ENCODE peak calls at places on chromosomes 16 and 17, in nine cellular contexts. N is upper lobe of right lung, E is tibial artery, P is right lobe of liver, K is fibroblast of pulmonary artery, J is body of pancreas, S is cardiac fibroblast, F is breast epithelium, C is mammary epithelial cell. O is an unnamed sample.

GRCh38 chr17:72687941-72688340 is 404.5 kb downstream of the SLC39A11 start:
- DNase-seq in S (no peak), F (no peak), N (no peak), K (no peak), E (no peak), J (no peak), C (peak), P (no peak), O (no peak)

GRCh38 chr16:78297066-78297666 is 197.7 kb downstream of the WWOX start:
- DNase-seq in P (peak), F (no peak), C (no peak), J (peak), S (no peak), K (no peak), N (no peak), E (no peak), O (peak)

GRCh38 chr17:29388937-29389336 is 1.2 kb upstream of the TAOK1 start:
- DNase-seq in N (no peak), C (no peak), E (no peak), F (no peak), J (no peak), K (no peak), P (no peak), S (no peak), O (no peak)

GRCh38 chr16:73037845-73038570 is 9.9 kb downstream of the ZFHX3 start:
- DNase-seq in S (no peak), K (no peak), J (no peak), F (no peak), P (no peak), C (no peak), N (no peak), E (peak), O (no peak)

GRCh38 chr17:53722407-53722806 is 100.3 kb upstream of the KIF2B start:
- DNase-seq in J (peak), K (peak), S (peak), F (no peak), N (no peak), P (no peak), E (no peak), C (peak), O (peak)

GRCh38 chr17:16215965-16216316 is 607 bp upstream of the NCOR1 start:
- DNase-seq in E (peak), J (no peak), C (no peak), S (no peak), K (no peak), P (no peak), F (no peak), N (no peak), O (no peak)

GRCh38 chr17:12180644-12181261 is 160.1 kb downstream of the MAP2K4 start:
- DNase-seq in J (peak), C (peak), E (no peak), F (no peak), P (no peak), N (no peak), K (peak), S (peak), O (peak)

GRCh38 chr17:67716405-67716798 is 1.3 kb upstream of the NOL11 start:
- DNase-seq in C (no peak), P (no peak), K (no peak), S (no peak), N (no peak), E (no peak), J (no peak), F (no peak), O (no peak)

GRCh38 chr17:42797067-42798007 is 1.2 kb downstream of the COA3 start:
- DNase-seq in C (no peak), S (no peak), E (no peak), F (no peak), P (peak), J (peak), K (no peak), N (no peak), O (peak)

GRCh38 chr17:47204722-47205418 is 4.3 kb upstream of the MYL4 start:
- DNase-seq in F (no peak), N (no peak), C (peak), K (no peak), S (no peak), P (no peak), J (peak), E (peak), O (no peak)

GRCh38 chr16:77834600-77834963 is 46.2 kb downstream of the VAT1L start:
- DNase-seq in F (no peak), P (no peak), N (no peak), K (peak), J (no peak), E (no peak), C (no peak), S (peak), O (peak)

GRCh38 chr16:89189358-89190025 is 10.8 kb downstream of the SLC22A31 start:
- DNase-seq in F (no peak), N (no peak), S (no peak), K (no peak), J (no peak), P (no peak), C (no peak), E (no peak), O (no peak)

GRCh38 chr16:72935896-72936295 is 112.0 kb downstream of the ZFHX3 start:
- DNase-seq in J (peak), C (no peak), E (peak), S (peak), P (peak), K (no peak), F (no peak), N (no peak), O (no peak)

GRCh38 chr17:38885728-38886642 is 16.1 kb downstream of the LASP1 start:
- DNase-seq in C (no peak), J (no peak), E (no peak), K (no peak), S (no peak), F (no peak), P (no peak), N (no peak), O (no peak)

GRCh38 chr16:84735846-84736586 is 36.2 kb downstream of the USP10 start:
- DNase-seq in E (no peak), F (no peak), K (peak), P (peak), J (peak), C (no peak), S (peak), N (no peak), O (no peak)

GRCh38 chr17:38425744-38426143 is 2.5 kb upstream of the ARHGAP23 start:
- DNase-seq in P (no peak), F (no peak), E (no peak), J (no peak), N (no peak), C (no peak), S (peak), K (peak), O (no peak)

GRCh38 chr17:37261286-37261685 is 114.5 kb upstream of the C17orf78 start:
- DNase-seq in E (no peak), S (peak), J (no peak), P (no peak), C (peak), N (no peak), K (peak), F (no peak), O (peak)

GRCh38 chr16:71626018-71626857 is at the start of gene MARVELD3:
- DNase-seq in F (peak), K (no peak), E (no peak), N (peak), S (no peak), C (peak), P (peak), J (peak), O (no peak)

GRCh38 chr16:75257886-75258806 is 6.7 kb upstream of the BCAR1 start:
- DNase-seq in F (no peak), S (no peak), N (no peak), P (no peak), J (no peak), K (no peak), E (no peak), C (no peak), O (no peak)

GRCh38 chr16:89720520-89720858 is 209 bp downstream of the VPS9D1 start:
- DNase-seq in K (no peak), J (peak), F (no peak), C (no peak), P (peak), S (no peak), N (peak), E (no peak), O (no peak)

GRCh38 chr17:29561541-29562517 is 5.0 kb downstream of the ABHD15 start:
- DNase-seq in C (no peak), K (no peak), J (peak), S (peak), E (no peak), P (no peak), N (peak), F (no peak), O (no peak)

GRCh38 chr16:2086812-2087425 is 39.1 kb downstream of the TSC2 start:
- DNase-seq in S (no peak), F (no peak), J (no peak), P (no peak), C (no peak), N (no peak), K (no peak), E (no peak), O (no peak)

GRCh38 chr16:89026121-89026612 is 49.2 kb upstream of the CBFA2T3 start:
- DNase-seq in P (no peak), N (peak), E (no peak), C (peak), F (no peak), S (no peak), K (no peak), J (no peak), O (no peak)

GRCh38 chr17:7282752-7283321 is 1.3 kb downstream of the SLC2A4 start:
- DNase-seq in S (no peak), F (no peak), K (no peak), P (no peak), J (no peak), C (no peak), N (no peak), E (no peak), O (no peak)

GRCh38 chr17:39564201-39564828 is 43.4 kb downstream of the NEUROD2 start:
- DNase-seq in N (no peak), J (no peak), F (no peak), E (no peak), S (peak), C (no peak), P (no peak), K (peak), O (no peak)

GRCh38 chr17:16483021-16483645 is 8.9 kb downstream of the LRRC75A start:
- DNase-seq in F (no peak), C (no peak), S (no peak), N (no peak), J (no peak), K (no peak), E (no peak), P (no peak), O (no peak)

DNA sequence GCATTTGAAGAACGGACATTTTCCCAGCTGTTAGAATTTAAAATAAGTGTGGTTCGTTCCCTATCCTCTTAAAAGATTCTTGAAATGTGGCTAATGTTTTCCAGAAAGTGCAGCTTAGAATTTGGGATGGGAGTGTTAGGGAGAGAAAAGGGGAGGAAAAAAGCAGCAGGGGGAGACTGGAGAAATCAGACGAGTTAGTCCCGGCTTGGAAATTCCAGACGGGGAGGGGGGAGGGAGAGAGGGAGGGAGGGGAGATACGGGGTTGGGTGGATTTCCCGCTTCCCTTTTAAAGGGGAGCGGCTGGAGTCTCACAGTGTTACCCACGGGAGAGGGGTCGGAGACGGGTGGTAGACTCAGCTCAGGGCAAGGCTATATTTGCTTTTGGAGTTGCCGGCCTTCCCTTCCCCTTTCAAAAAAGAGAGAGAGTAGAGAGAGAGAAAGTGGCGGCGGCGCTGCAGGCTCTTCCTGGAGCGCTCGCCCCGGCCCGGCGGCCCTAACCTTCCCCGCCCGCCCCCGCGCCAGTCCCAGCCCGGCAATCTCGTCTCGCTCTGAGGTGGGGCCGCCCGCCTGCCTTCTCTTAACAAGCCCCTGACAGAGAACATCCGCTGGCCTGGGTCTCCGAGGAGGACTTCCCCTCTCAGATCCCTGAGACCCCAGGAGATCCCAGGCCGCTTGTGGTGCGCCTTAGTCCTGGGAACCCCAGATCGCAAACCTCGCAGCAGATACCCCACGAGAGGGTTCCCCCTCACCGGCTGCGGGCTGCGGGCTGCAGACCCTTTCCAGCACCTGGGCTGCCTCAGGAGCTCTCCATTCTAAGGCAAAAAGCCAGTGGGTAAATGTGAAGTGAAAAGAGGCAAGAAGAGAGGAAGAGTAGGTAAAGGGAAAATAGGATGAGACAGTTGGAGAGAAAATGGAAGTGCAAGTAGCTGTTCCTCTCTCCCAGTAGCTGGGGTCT is 6.6 kb downstream of the IGF2BP1 start:
- DNase-seq in P (no peak), E (no peak), C (no peak), F (no peak), J (no peak), S (peak), K (peak), N (no peak), O (no peak)
- H3K4me3 ChIP-seq in P (no peak), E (no peak), C (no peak), F (no peak), J (no peak), S (peak), K (peak), N (no peak), O (peak)

GRCh38 chr17:81117672-81118198 is 47.6 kb upstream of the PVALEF start:
- DNase-seq in F (no peak), C (no peak), P (no peak), S (no peak), E (no peak), J (no peak), K (no peak), N (no peak), O (no peak)

GRCh38 chr17:81118308-81119221 is 46.7 kb upstream of the PVALEF start:
- DNase-seq in K (no peak), S (no peak), C (no peak), F (no peak), E (no peak), J (no peak), N (no peak), P (peak), O (no peak)

GRCh38 chr17:81120149-81120484 is 45.2 kb upstream of the PVALEF start:
- DNase-seq in K (no peak), F (peak), J (no peak), P (no peak), S (no peak), N (no peak), C (no peak), E (no peak), O (no peak)

GRCh38 chr17:81120695-81121621 is 44.3 kb upstream of the PVALEF start:
- DNase-seq in J (no peak), N (no peak), S (no peak), F (no peak), C (no peak), P (no peak), E (no peak), K (no peak), O (no peak)

GRCh38 chr17:81119223-81120148 is 45.8 kb upstream of the PVALEF start:
- DNase-seq in E (no peak), J (peak), C (peak), P (peak), F (peak), K (peak), S (peak), N (peak), O (peak)
- TF ChIP-seq CTCF in E (no peak), J (no peak), C (no peak), P (no peak), F (no peak), K (no peak), S (peak), N (no peak), O (peak)

GRCh38 chr17:77129568-77130301 is 11.0 kb upstream of the SEC14L1 start:
- DNase-seq in F (no peak), N (no peak), P (no peak), E (no peak), C (no peak), J (no peak), K (no peak), S (peak), O (no peak)
- H3K4me3 ChIP-seq in F (peak), N (no peak), P (no peak), E (no peak), C (no peak), J (no peak), K (no peak), S (no peak), O (no peak)

GRCh38 chr16:81599034-81599744 is 154.6 kb downstream of the CMIP start:
- DNase-seq in S (no peak), F (peak), J (peak), C (peak), N (no peak), K (no peak), P (no peak), E (no peak), O (no peak)

GRCh38 chr16:81598083-81598482 is 153.5 kb downstream of the CMIP start:
- DNase-seq in E (no peak), N (no peak), K (no peak), P (no peak), S (no peak), C (no peak), F (no peak), J (no peak), O (no peak)

GRCh38 chr16:81595676-81596292 is 151.2 kb downstream of the CMIP start:
- DNase-seq in F (no peak), P (no peak), E (no peak), S (peak), J (no peak), N (no peak), K (peak), C (peak), O (no peak)

GRCh38 chr16:81600275-81600674 is 155.7 kb downstream of the CMIP start:
- DNase-seq in F (no peak), K (peak), C (peak), J (no peak), E (no peak), S (peak), N (no peak), P (no peak), O (peak)

GRCh38 chr16:81597079-81597658 is 152.6 kb downstream of the CMIP start:
- DNase-seq in P (no peak), J (no peak), N (no peak), C (no peak), F (no peak), E (no peak), S (no peak), K (no peak), O (no peak)
- TF ChIP-seq CTCF in P (no peak), J (no peak), N (no peak), C (no peak), F (no peak), E (no peak), S (no peak), K (no peak), O (no peak)

DNA sequence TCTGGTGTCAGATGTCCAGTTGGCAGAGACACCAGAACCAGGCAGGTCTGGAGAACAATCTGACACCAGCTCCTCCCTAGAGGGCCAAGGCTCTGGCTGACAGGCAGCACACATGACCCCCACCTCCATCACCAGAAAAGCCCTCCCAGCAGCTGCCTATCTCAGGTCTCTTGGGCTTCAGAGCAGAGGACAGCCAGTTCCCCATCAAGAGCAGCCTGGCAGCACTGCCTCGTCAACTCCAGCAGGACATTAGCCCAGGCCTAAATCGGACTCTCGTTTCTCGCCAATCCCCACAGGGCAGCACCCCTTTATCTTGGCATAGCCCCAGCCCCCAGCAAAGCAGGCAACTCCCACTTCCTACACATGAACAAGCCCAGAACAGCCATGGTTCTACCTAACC is 4.4 kb downstream of the JUP start:
- DNase-seq in P (no peak), C (no peak), J (peak), E (peak), K (no peak), S (peak), F (no peak), N (no peak), O (no peak)
- H3K4me3 ChIP-seq in P (no peak), C (no peak), J (no peak), E (no peak), K (no peak), S (no peak), F (peak), N (no peak), O (no peak)

GRCh38 chr17:55768946-55769624 is 18.2 kb downstream of the PCTP start:
- DNase-seq in K (peak), N (no peak), F (no peak), C (no peak), E (no peak), J (no peak), P (no peak), S (peak), O (no peak)

GRCh38 chr17:55773671-55774070 is 22.8 kb downstream of the PCTP start:
- DNase-seq in C (no peak), E (no peak), P (no peak), F (no peak), N (no peak), K (no peak), J (no peak), S (no peak), O (no peak)

GRCh38 chr17:55769625-55770000 is 18.8 kb downstream of the PCTP start:
- DNase-seq in E (peak), J (peak), F (no peak), P (no peak), N (no peak), C (peak), K (peak), S (peak), O (no peak)

GRCh38 chr17:55772086-55772485 is 21.2 kb downstream of the PCTP start:
- DNase-seq in N (no peak), S (no peak), C (no peak), F (no peak), E (no peak), K (no peak), J (no peak), P (no peak), O (no peak)

GRCh38 chr17:55770220-55770870 is 19.5 kb downstream of the PCTP start:
- DNase-seq in S (peak), K (peak), F (no peak), E (no peak), J (no peak), P (no peak), N (no peak), C (peak), O (no peak)
- TF ChIP-seq CTCF in S (peak), K (peak), F (peak), E (peak), J (peak), P (peak), N (peak), C (peak), O (peak)

GRCh38 chr17:6069611-6070279 is 434 bp upstream of the WSCD1 start:
- DNase-seq in K (no peak), F (no peak), P (no peak), J (no peak), C (no peak), N (no peak), E (no peak), S (no peak), O (no peak)
- H3K4me3 ChIP-seq in K (no peak), F (peak), P (no peak), J (no peak), C (no peak), N (peak), E (peak), S (no peak), O (peak)

GRCh38 chr17:3027786-3028532 is 35.4 kb downstream of the OR1D5 start:
- DNase-seq in F (no peak), N (peak), P (no peak), C (no peak), S (no peak), J (no peak), E (peak), K (no peak), O (no peak)
- TF ChIP-seq CTCF in F (no peak), N (no peak), P (no peak), C (no peak), S (no peak), J (no peak), E (no peak), K (no peak), O (no peak)

GRCh38 chr17:82237746-82238561 is 9.1 kb downstream of the SLC16A3 start:
- DNase-seq in K (no peak), P (no peak), C (no peak), J (no peak), F (no peak), S (no peak), N (peak), E (no peak), O (no peak)
- H3K4me3 ChIP-seq in K (no peak), P (no peak), C (no peak), J (no peak), F (peak), S (no peak), N (peak), E (peak), O (no peak)

O was measured in kidney epithelial cell.